ENCODE peak calls at places on chromosomes 5 and 9, in six cellular contexts. A is IMR-90, Y is adrenal gland, I is spleen, B is GM12891, F is breast epithelium. C is an unnamed sample.

GRCh38 chr9:78243130-78243529 is 7.3 kb downstream of the CEP78 start:
- DNase-seq in A (no peak), Y (no peak), I (no peak), B (no peak), F (no peak), C (no peak)

GRCh38 chr5:166340039-166340438 is 1951.4 kb upstream of the WWC1 start:
- DNase-seq in A (no peak), Y (no peak), I (no peak), B (no peak), F (no peak), C (no peak)

GRCh38 chr9:123382659-123383511 is 26.9 kb downstream of the CRB2 start:
- DNase-seq in A (no peak), Y (no peak), I (no peak), B (no peak), F (no peak), C (no peak)

GRCh38 chr5:73745806-73746205 is 119.8 kb downstream of the ARHGEF28 start:
- DNase-seq in A (no peak), Y (no peak), I (no peak), B (no peak), F (no peak), C (no peak)

GRCh38 chr9:70111641-70112236 is 68.1 kb downstream of the MAMDC2 start:
- DNase-seq in A (peak; percentile 29), Y (no peak), I (no peak), B (no peak), F (no peak), C (no peak)

GRCh38 chr5:178113141-178113787 is at the start of gene N4BP3:
- DNase-seq in A (peak; percentile 44), Y (peak; percentile 42), I (peak; percentile 92), B (peak; percentile 94), F (peak; percentile 85), C (peak; percentile 90)

GRCh38 chr5:73948720-73949119 is 322.7 kb downstream of the ARHGEF28 start:
- DNase-seq in A (peak; percentile 51), Y (no peak), I (no peak), B (no peak), F (no peak), C (no peak)

GRCh38 chr5:50302815-50303490 is 138.1 kb downstream of the EMB start:
- DNase-seq in A (peak; percentile 47), Y (no peak), I (no peak), B (no peak), F (no peak), C (no peak)

DNA sequence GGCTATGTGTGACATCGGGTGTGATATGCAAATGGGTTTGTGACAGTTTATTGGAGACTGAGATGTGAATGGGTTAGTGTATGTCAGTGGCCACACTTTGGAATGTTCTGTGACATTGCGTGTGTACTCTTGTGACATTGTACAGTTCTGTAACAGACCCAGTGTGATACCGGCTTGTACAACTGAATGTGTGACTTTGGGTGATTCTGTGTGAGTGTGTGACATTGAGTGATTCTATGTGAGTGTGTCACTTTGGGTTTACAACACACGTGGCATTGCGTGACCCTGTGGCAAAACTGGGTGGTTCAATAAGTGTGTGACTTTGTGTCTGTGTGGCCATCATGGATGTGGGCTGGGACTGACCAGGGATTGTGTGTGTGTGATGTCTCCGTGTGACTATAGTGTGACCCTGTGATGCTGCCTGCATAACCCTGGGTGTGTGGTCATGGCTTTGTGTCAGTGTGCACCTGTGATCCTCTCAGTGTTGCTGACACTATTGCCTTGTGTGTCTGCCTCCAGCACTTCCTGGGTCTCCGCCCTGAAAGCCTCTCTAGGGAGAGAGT is 38.3 kb downstream of the CXXC5 start:
- DNase-seq in A (no peak), Y (no peak), I (no peak), B (no peak), F (no peak), C (no peak)
- TF ChIP-seq POLR2A in A (no peak), Y (no peak), I (no peak), B (no peak), F (no peak), C (no peak)

GRCh38 chr5:160119905-160120266 is 636 bp upstream of the PWWP2A start:
- DNase-seq in A (no peak), Y (no peak), I (no peak), B (no peak), F (no peak), C (no peak)

GRCh38 chr5:160116991-160117390 is 2.3 kb downstream of the PWWP2A start:
- DNase-seq in A (no peak), Y (no peak), I (no peak), B (no peak), F (no peak), C (no peak)

GRCh38 chr5:160119142-160119904 is at the start of gene PWWP2A:
- DNase-seq in A (peak; percentile 100), Y (peak; percentile 100), I (peak; percentile 99), B (peak; percentile 82), F (peak; percentile 99), C (peak; percentile 83)

GRCh38 chr5:160118349-160119141 is 705 bp downstream of the PWWP2A start:
- DNase-seq in A (no peak), Y (peak; percentile 58), I (peak; percentile 93), B (peak; percentile 55), F (peak; percentile 53), C (peak; percentile 59)
- TF ChIP-seq POLR2A in A (no peak), Y (no peak), I (no peak), B (no peak), F (no peak), C (no peak)

GRCh38 chr9:72147676-72148075 is 1.6 kb upstream of the GDA start:
- DNase-seq in A (no peak), Y (no peak), I (no peak), B (no peak), F (no peak), C (no peak)

GRCh38 chr9:72150653-72151052 is 1.4 kb downstream of the GDA start:
- DNase-seq in A (no peak), Y (no peak), I (no peak), B (no peak), F (no peak), C (no peak)

GRCh38 chr9:72149231-72149975 is at the start of gene GDA:
- DNase-seq in A (no peak), Y (no peak), I (no peak), B (peak; percentile 17), F (no peak), C (peak; percentile 14)

GRCh38 chr9:72150172-72150571 is 932 bp downstream of the GDA start:
- DNase-seq in A (no peak), Y (no peak), I (no peak), B (no peak), F (no peak), C (no peak)

DNA sequence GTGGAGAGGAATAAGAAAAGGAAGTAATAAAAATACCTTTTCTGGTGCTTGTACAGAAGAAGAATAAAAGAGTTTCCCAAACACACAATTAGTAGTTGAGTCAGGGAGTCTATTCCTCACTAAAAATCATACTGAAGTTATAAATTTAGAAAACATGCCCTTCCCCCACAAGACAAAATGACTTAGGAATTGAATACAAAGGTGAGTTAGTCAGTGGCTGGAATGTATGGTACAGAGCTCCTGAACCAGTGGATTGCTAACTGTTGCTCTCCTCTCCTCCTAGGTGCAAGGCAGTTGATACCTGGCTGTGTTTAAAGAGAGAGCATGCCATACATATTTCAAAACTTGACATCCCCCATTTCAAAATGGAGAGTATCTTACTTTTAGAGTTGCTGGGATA is 1.9 kb downstream of the GDA start:
- DNase-seq in A (no peak), Y (no peak), I (no peak), B (no peak), F (no peak), C (no peak)
- TF ChIP-seq POLR2A in A (no peak), Y (no peak), I (no peak), B (no peak), F (no peak), C (no peak)

GRCh38 chr5:172766287-172767104 is 4.5 kb downstream of the DUSP1 start:
- DNase-seq in A (peak; percentile 94), Y (peak; percentile 94), I (no peak), B (no peak), F (peak; percentile 82), C (no peak)
- TF ChIP-seq POLR2A in A (no peak), Y (no peak), I (peak; percentile 67), B (no peak), F (peak; percentile 32), C (no peak)

DNA sequence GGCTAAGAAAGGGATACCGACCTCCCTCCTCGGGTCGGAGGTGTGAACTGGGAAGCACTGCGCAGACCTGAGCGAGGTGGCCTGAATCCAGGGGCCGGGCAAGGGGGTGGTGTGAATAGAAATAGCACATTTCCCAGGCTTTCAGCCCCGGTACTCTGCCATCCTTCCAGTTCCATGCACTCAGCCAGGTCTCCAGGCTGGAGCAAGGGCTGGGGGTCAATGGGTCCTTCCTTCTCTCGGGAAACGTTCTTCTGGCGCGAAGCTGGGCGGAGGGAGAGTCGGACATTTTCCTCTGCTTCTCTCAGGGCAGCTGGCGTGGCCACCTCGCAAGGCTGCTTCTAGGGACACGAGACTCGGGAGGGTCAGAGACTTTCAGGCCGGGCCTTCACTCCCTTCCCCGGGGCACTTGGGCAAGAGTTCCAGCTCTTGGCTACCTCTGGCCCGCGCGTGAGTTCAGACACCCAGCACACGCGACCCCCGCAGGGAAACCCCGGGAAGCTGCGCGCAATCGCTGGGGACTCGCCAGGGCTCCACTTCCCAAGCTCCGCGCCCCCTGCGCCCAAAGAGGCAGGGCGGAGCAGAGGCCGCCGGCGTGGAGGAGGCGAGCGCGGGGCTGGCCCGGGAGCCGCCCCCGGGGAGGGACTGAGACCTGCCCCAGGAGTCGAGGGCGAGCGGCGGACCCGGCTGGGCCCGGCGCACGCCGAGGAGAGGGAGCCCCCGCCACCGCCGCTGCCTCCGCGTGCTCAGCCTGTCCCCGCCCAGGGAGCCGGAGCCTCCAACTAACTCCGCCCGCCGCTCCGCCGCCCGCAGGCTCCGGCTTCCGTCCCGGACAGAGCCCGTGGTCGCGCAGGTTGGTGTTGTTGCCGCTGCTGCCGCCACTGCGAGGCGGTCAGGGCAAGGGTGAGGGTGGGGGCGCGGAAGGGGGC is at the start of gene PAM:
- DNase-seq in A (peak; percentile 62), Y (peak; percentile 82), I (peak; percentile 96), B (peak; percentile 88), F (peak; percentile 69), C (peak; percentile 83)
- TF ChIP-seq POLR2A in A (peak; percentile 60), Y (peak; percentile 89), I (no peak), B (peak; percentile 59), F (no peak), C (peak; percentile 63)

GRCh38 chr5:6449465-6450158 is 953 bp downstream of the UBE2QL1 start:
- DNase-seq in A (no peak), Y (no peak), I (no peak), B (no peak), F (no peak), C (no peak)

GRCh38 chr5:6448622-6449464 is at the start of gene UBE2QL1:
- DNase-seq in A (no peak), Y (no peak), I (peak; percentile 76), B (peak; percentile 52), F (no peak), C (peak; percentile 34)

GRCh38 chr5:6447384-6448140 is 1.1 kb upstream of the UBE2QL1 start:
- DNase-seq in A (no peak), Y (no peak), I (no peak), B (no peak), F (no peak), C (no peak)

GRCh38 chr5:6446626-6447309 is 1.9 kb upstream of the UBE2QL1 start:
- DNase-seq in A (no peak), Y (no peak), I (no peak), B (no peak), F (no peak), C (no peak)

GRCh38 chr5:6448141-6448491 is 543 bp upstream of the UBE2QL1 start:
- DNase-seq in A (no peak), Y (no peak), I (no peak), B (no peak), F (no peak), C (no peak)
- TF ChIP-seq POLR2A in A (no peak), Y (no peak), I (no peak), B (no peak), F (no peak), C (no peak)

GRCh38 chr5:88279584-88279983 is 10.9 kb upstream of the TMEM161B start:
- DNase-seq in A (peak; percentile 2), Y (no peak), I (no peak), B (no peak), F (no peak), C (no peak)
- TF ChIP-seq POLR2A in A (no peak), Y (no peak), I (no peak), B (no peak), F (no peak), C (no peak)

C was measured in GM12892.